ENCODE peak calls at places on chromosomes 2 and 18, in seven cellular contexts. A is NCI-H2081; H is GM23338; P is stimulated activated CD4-positive, alpha-beta T cell treated with anti-CD3 and anti-CD28 coated beads, Interleukin-1b, Interleukin-23, amount 100 ng/mL, for 1 hour; S is sigmoid colon; U is coronary artery; G is GM12891. Q is an unnamed sample.

GRCh38 chr2:143344780-143345179 is 215.6 kb downstream of the ARHGAP15 start:
- DNase-seq in S (no peak), P (no peak), A (no peak), G (no peak), H (no peak), U (no peak), Q (no peak)

GRCh38 chr2:106886916-106887758 is 1.2 kb upstream of the ST6GAL2 start:
- DNase-seq in H (peak), P (no peak), G (peak), S (no peak), A (peak), U (peak), Q (no peak)

GRCh38 chr2:144320491-144320890 is 199.4 kb downstream of the ZEB2 start:
- DNase-seq in H (no peak), U (no peak), P (no peak), A (no peak), S (no peak), G (no peak), Q (peak)

GRCh38 chr2:70085711-70086277 is 1.5 kb upstream of the PCBP1 start:
- DNase-seq in S (peak), U (no peak), P (no peak), A (no peak), G (no peak), H (peak), Q (no peak)

GRCh38 chr2:72965770-72966430 is 48.6 kb downstream of the EMX1 start:
- DNase-seq in G (no peak), U (no peak), S (no peak), P (no peak), H (no peak), A (no peak), Q (no peak)

GRCh38 chr2:40281021-40281940 is 170.6 kb downstream of the SLC8A1 start:
- DNase-seq in U (no peak), S (peak), G (no peak), H (no peak), A (no peak), P (no peak), Q (peak)

GRCh38 chr18:5158171-5158570 is 38.9 kb downstream of the AKAIN1 start:
- DNase-seq in P (no peak), S (no peak), U (no peak), G (no peak), H (no peak), A (no peak), Q (no peak)

GRCh38 chr2:63786506-63786905 is 55.2 kb upstream of the UGP2 start:
- DNase-seq in P (no peak), A (no peak), S (no peak), U (no peak), G (no peak), H (no peak), Q (no peak)

GRCh38 chr18:12086677-12087482 is 6.8 kb upstream of the ANKRD62 start:
- DNase-seq in U (no peak), S (no peak), G (no peak), P (no peak), A (no peak), H (no peak), Q (no peak)

GRCh38 chr18:13284330-13285027 is 65.9 kb downstream of the LDLRAD4 start:
- DNase-seq in H (no peak), U (no peak), A (no peak), S (no peak), P (no peak), G (no peak), Q (no peak)

GRCh38 chr2:49403722-49404507 is 249.6 kb upstream of the FSHR start:
- DNase-seq in P (no peak), S (no peak), H (peak), G (no peak), U (no peak), A (peak), Q (no peak)

GRCh38 chr2:152561251-152561650 is 156.0 kb downstream of the PRPF40A start:
- DNase-seq in G (no peak), H (no peak), A (no peak), P (no peak), S (no peak), U (no peak), Q (no peak)

GRCh38 chr2:102449370-102449974 is 23.6 kb upstream of the SLC9A4 start:
- DNase-seq in S (no peak), P (peak), A (peak), U (no peak), G (peak), H (peak), Q (peak)

GRCh38 chr2:161946489-161947107 is 127.4 kb downstream of the DPP4 start:
- DNase-seq in P (no peak), U (no peak), H (peak), A (peak), G (no peak), S (no peak), Q (no peak)

GRCh38 chr2:138559648-138560047 is 58.1 kb downstream of the SPOPL start:
- DNase-seq in A (no peak), P (no peak), U (no peak), G (no peak), H (no peak), S (no peak), Q (no peak)

GRCh38 chr2:216029416-216030129 is 16.2 kb upstream of the MREG start:
- DNase-seq in U (no peak), A (no peak), P (no peak), G (no peak), H (no peak), S (no peak), Q (no peak)

GRCh38 chr2:10079931-10080535 is at the start of gene CYS1:
- DNase-seq in U (no peak), G (peak), H (peak), P (no peak), S (no peak), A (no peak), Q (no peak)

GRCh38 chr2:206482123-206482522 is 38.8 kb downstream of the ADAM23 start:
- DNase-seq in A (no peak), S (no peak), P (no peak), H (peak), G (no peak), U (no peak), Q (peak)

GRCh38 chr2:98543214-98543613 is 65.1 kb downstream of the COA5 start:
- DNase-seq in H (no peak), P (no peak), G (no peak), U (no peak), A (no peak), S (no peak), Q (no peak)

GRCh38 chr2:9752441-9753275 is 90.6 kb upstream of the TAF1B start:
- DNase-seq in U (no peak), H (no peak), S (no peak), A (no peak), G (no peak), P (peak), Q (no peak)

GRCh38 chr2:28958689-28959088 is 22.4 kb upstream of the TOGARAM2 start:
- DNase-seq in S (peak), P (no peak), H (peak), G (peak), A (peak), U (peak), Q (no peak)

GRCh38 chr18:22170421-22171262 is 1.3 kb downstream of the GATA6 start:
- DNase-seq in A (no peak), S (peak), P (no peak), U (peak), H (peak), G (no peak), Q (no peak)

GRCh38 chr18:39655341-39655740 is 2089.7 kb upstream of the CELF4 start:
- DNase-seq in G (no peak), S (no peak), A (no peak), U (no peak), P (no peak), H (no peak), Q (no peak)

GRCh38 chr2:220396287-220396686 is 768.9 kb downstream of the SLC4A3 start:
- DNase-seq in U (no peak), H (no peak), S (no peak), A (no peak), G (no peak), P (no peak), Q (no peak)

GRCh38 chr2:236793041-236794011 is 223.7 kb downstream of the ACKR3 start:
- DNase-seq in G (no peak), U (no peak), P (no peak), A (no peak), S (no peak), H (peak), Q (no peak)

GRCh38 chr2:67560818-67561221 is 163.7 kb downstream of the ETAA1 start:
- DNase-seq in H (no peak), S (no peak), U (no peak), G (no peak), A (no peak), P (no peak), Q (no peak)

GRCh38 chr2:229821353-229821752 is 100.5 kb downstream of the TRIP12 start:
- DNase-seq in G (no peak), P (no peak), H (no peak), S (no peak), A (no peak), U (no peak), Q (no peak)

GRCh38 chr18:48345596-48345995 is 63.6 kb downstream of the ZBTB7C start:
- DNase-seq in A (no peak), U (no peak), P (no peak), G (no peak), H (peak), S (peak), Q (no peak)

GRCh38 chr18:36142751-36143150 is 13.1 kb downstream of the ELP2 start:
- DNase-seq in G (no peak), U (no peak), P (no peak), S (no peak), A (no peak), H (no peak), Q (no peak)